ENCODE peak calls at places on chromosome 3, in six cellular contexts. S is IMR-90; V is endothelial cell of umbilical vein; Y is CD8-positive, alpha-beta memory T cell; X is PC-9; H is CD8-positive, alpha-beta T cell. Q is an unnamed sample.

GRCh38 chr3:193805448-193805847 is 212.4 kb downstream of the OPA1 start:
- DNase-seq in S (peak; percentile 80), V (peak; percentile 68), Y (no peak), X (peak; percentile 98), H (no peak), Q (peak; percentile 92)

GRCh38 chr3:123301331-123302184 is 99.8 kb downstream of the SEC22A start:
- DNase-seq in S (no peak), V (no peak), Y (peak; percentile 25), X (no peak), H (no peak), Q (no peak)

GRCh38 chr3:107910713-107911259 is 180.0 kb downstream of the CD47 start:
- DNase-seq in S (no peak), V (no peak), Y (no peak), X (no peak), H (no peak), Q (no peak)

GRCh38 chr3:46662771-46663551 is 30.5 kb downstream of the ALS2CL start:
- DNase-seq in S (peak; percentile 69), V (no peak), Y (no peak), X (no peak), H (no peak), Q (no peak)

GRCh38 chr3:132284006-132284405 is 33.2 kb upstream of the ACP3 start:
- DNase-seq in S (no peak), V (no peak), Y (no peak), X (no peak), H (no peak), Q (no peak)

GRCh38 chr3:74905478-74905877 is 291.0 kb upstream of the CNTN3 start:
- DNase-seq in S (no peak), V (no peak), Y (no peak), X (no peak), H (no peak), Q (no peak)

GRCh38 chr3:138114988-138115971 is at the start of gene DZIP1L:
- DNase-seq in S (peak; percentile 70), V (peak; percentile 61), Y (no peak), X (peak; percentile 53), H (no peak), Q (no peak)

GRCh38 chr3:132180337-132180791 is 136.8 kb upstream of the ACP3 start:
- DNase-seq in S (peak; percentile 66), V (peak; percentile 62), Y (no peak), X (peak; percentile 45), H (no peak), Q (peak; percentile 20)

GRCh38 chr3:195046441-195046840 is 224.5 kb downstream of the XXYLT1 start:
- DNase-seq in S (no peak), V (no peak), Y (no peak), X (no peak), H (no peak), Q (no peak)

GRCh38 chr3:76551739-76552138 is 488.2 kb upstream of the ROBO2 start:
- DNase-seq in S (no peak), V (no peak), Y (no peak), X (no peak), H (no peak), Q (no peak)

GRCh38 chr3:189404036-189404435 is 227.2 kb upstream of the TP63 start:
- DNase-seq in S (no peak), V (no peak), Y (no peak), X (no peak), H (no peak), Q (peak; percentile 33)

GRCh38 chr3:40307176-40307575 is 2.3 kb upstream of the EIF1B start:
- DNase-seq in S (peak; percentile 39), V (no peak), Y (no peak), X (no peak), H (no peak), Q (no peak)

GRCh38 chr3:139388961-139389551 is 391 bp downstream of the COPB2 start:
- DNase-seq in S (no peak), V (no peak), Y (no peak), X (no peak), H (no peak), Q (no peak)

GRCh38 chr3:179716226-179716625 is 63.4 kb downstream of the USP13 start:
- DNase-seq in S (no peak), V (no peak), Y (no peak), X (no peak), H (no peak), Q (no peak)
- H3K27ac ChIP-seq in S (no peak overlapping the region), V (no peak overlapping the region), Y (no peak overlapping the region), X (no peak overlapping the region), H (no peak overlapping the region), Q (no peak overlapping the region)

GRCh38 chr3:177466076-177466475 is 268.8 kb upstream of the TBL1XR1 start:
- DNase-seq in S (no peak), V (no peak), Y (no peak), X (no peak), H (no peak), Q (no peak)

GRCh38 chr3:177465243-177465642 is 268.0 kb upstream of the TBL1XR1 start:
- DNase-seq in S (no peak), V (no peak), Y (no peak), X (no peak), H (no peak), Q (no peak)

GRCh38 chr3:177464392-177465225 is 267.3 kb upstream of the TBL1XR1 start:
- DNase-seq in S (no peak), V (no peak), Y (no peak), X (no peak), H (no peak), Q (no peak)

GRCh38 chr3:177467268-177467985 is 270.1 kb upstream of the TBL1XR1 start:
- DNase-seq in S (no peak), V (no peak), Y (no peak), X (no peak), H (no peak), Q (no peak)

DNA sequence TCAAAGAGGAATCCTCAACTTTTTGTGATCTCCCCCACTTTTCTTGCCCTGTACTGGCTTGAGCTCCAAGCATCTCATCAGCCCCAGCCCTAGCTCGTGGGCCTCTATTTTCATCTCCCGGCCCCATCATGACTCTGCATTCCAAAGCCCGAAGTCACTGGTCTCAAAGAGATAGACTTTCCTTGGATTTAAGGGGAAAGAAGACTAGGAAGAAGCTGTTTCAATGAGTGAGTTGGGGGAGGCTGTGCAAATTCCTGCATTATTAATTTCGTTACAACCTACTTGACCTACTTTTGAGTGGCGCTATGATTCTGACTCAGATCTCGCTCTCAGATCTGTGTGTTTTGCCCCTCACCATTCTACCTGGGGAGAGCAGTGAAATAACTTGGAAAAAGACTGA is 266.6 kb upstream of the TBL1XR1 start:
- DNase-seq in S (peak; percentile 79), V (no peak), Y (no peak), X (no peak), H (no peak), Q (no peak)
- H3K27ac ChIP-seq in S (peak overlapping the region; percentile 63), V (no peak overlapping the region), Y (no peak overlapping the region), X (no peak overlapping the region), H (no peak overlapping the region), Q (no peak overlapping the region)

GRCh38 chr3:130903412-130903908 is 9.6 kb downstream of the ATP2C1 start:
- DNase-seq in S (no peak), V (no peak), Y (no peak), X (no peak), H (no peak), Q (no peak)

GRCh38 chr3:130897316-130897715 is 3.4 kb downstream of the ATP2C1 start:
- DNase-seq in S (no peak), V (no peak), Y (no peak), X (no peak), H (no peak), Q (no peak)

GRCh38 chr3:130905551-130905950 is 11.7 kb downstream of the ATP2C1 start:
- DNase-seq in S (peak; percentile 52), V (peak; percentile 7), Y (no peak), X (no peak), H (no peak), Q (peak; percentile 20)

GRCh38 chr3:130900959-130901358 is 7.1 kb downstream of the ATP2C1 start:
- DNase-seq in S (peak; percentile 14), V (no peak), Y (no peak), X (no peak), H (no peak), Q (no peak)

GRCh38 chr3:130901463-130902204 is 7.8 kb downstream of the ATP2C1 start:
- DNase-seq in S (no peak), V (no peak), Y (no peak), X (no peak), H (no peak), Q (no peak)
- H3K27ac ChIP-seq in S (no peak overlapping the region), V (no peak overlapping the region), Y (no peak overlapping the region), X (no peak overlapping the region), H (no peak overlapping the region), Q (no peak overlapping the region)

GRCh38 chr3:152204218-152204617 is 64.5 kb upstream of the MBNL1 start:
- DNase-seq in S (no peak), V (no peak), Y (no peak), X (no peak), H (no peak), Q (no peak)
- H3K27ac ChIP-seq in S (peak overlapping the region; percentile 6), V (no peak overlapping the region), Y (peak overlapping the region; percentile 62), X (no peak overlapping the region), H (peak overlapping the region; percentile 32), Q (no peak overlapping the region)

GRCh38 chr3:172134352-172134751 is 95.0 kb downstream of the FNDC3B start:
- DNase-seq in S (no peak), V (no peak), Y (no peak), X (no peak), H (no peak), Q (no peak)

GRCh38 chr3:172135766-172136729 is 96.7 kb downstream of the FNDC3B start:
- DNase-seq in S (peak; percentile 90), V (peak; percentile 45), Y (no peak), X (no peak), H (no peak), Q (no peak)

GRCh38 chr3:172137287-172138030 is 98.1 kb downstream of the FNDC3B start:
- DNase-seq in S (no peak), V (peak; percentile 90), Y (no peak), X (no peak), H (no peak), Q (no peak)

GRCh38 chr3:172133830-172134229 is 94.5 kb downstream of the FNDC3B start:
- DNase-seq in S (no peak), V (no peak), Y (no peak), X (no peak), H (no peak), Q (no peak)

GRCh38 chr3:172135185-172135584 is 95.8 kb downstream of the FNDC3B start:
- DNase-seq in S (no peak), V (peak; percentile 47), Y (no peak), X (no peak), H (no peak), Q (no peak)
- H3K27ac ChIP-seq in S (peak overlapping the region; percentile 84), V (peak overlapping the region; percentile 99), Y (no peak overlapping the region), X (peak overlapping the region; percentile 86), H (no peak overlapping the region), Q (peak overlapping the region; percentile 83)

GRCh38 chr3:171824824-171825221 is 14.5 kb upstream of the PLD1 start:
- DNase-seq in S (peak; percentile 56), V (no peak), Y (no peak), X (no peak), H (no peak), Q (no peak)
- H3K27ac ChIP-seq in S (peak overlapping the region; percentile 57), V (peak overlapping the region; percentile 45), Y (no peak overlapping the region), X (peak overlapping the region; percentile 75), H (no peak overlapping the region), Q (no peak overlapping the region)

DNA sequence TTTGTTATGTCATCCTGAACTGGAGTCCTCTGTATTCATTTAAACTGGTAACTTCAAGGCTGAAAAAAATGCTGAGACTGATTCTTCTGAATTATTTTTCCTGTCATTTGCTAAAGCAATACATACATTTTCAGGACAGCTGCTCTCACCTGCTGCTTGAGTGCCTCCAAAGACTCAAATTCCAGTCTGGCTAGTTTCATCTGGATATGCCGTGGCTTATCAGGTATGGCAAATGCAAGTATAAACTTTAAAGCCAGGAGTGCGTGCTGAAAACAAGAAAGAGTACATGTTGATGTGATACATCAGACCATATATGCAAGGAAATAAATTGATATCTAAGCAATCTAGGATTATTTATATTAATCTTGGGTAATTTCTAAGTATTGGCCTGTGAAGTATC is 146.1 kb downstream of the SNRK start:
- DNase-seq in S (no peak), V (no peak), Y (no peak), X (no peak), H (no peak), Q (no peak)
- H3K27ac ChIP-seq in S (no peak overlapping the region), V (no peak overlapping the region), Y (no peak overlapping the region), X (no peak overlapping the region), H (no peak overlapping the region), Q (no peak overlapping the region)